ENCODE peak calls at places on chromosomes 2 and 18, in four cellular contexts. F is IMR-90, D is neuronal stem cell, Z is H1. O is an unnamed sample.

GRCh38 chr2:112029164-112029563 is 25.9 kb upstream of the TMEM87B start:
- DNase-seq in F (no peak), D (no peak), Z (no peak), O (no peak)

GRCh38 chr2:88265352-88265960 is 95.3 kb downstream of the THNSL2 start:
- DNase-seq in F (peak), D (no peak), Z (no peak), O (no peak)

GRCh38 chr2:169613876-169614275 is 29.7 kb downstream of the PPIG start:
- DNase-seq in F (no peak), D (no peak), Z (no peak), O (no peak)

GRCh38 chr2:105391058-105391627 is 7.7 kb downstream of the FHL2 start:
- DNase-seq in F (peak), D (no peak), Z (no peak), O (no peak)

GRCh38 chr2:159046966-159047365 is 78.5 kb downstream of the TANC1 start:
- DNase-seq in F (peak), D (no peak), Z (no peak), O (no peak)

GRCh38 chr2:72915907-72916742 is 1.2 kb upstream of the EMX1 start:
- DNase-seq in F (no peak), D (peak), Z (peak), O (peak)

GRCh38 chr2:166180951-166181812 is 53.4 kb upstream of the SCN1A start:
- DNase-seq in F (peak), D (peak), Z (peak), O (peak)

GRCh38 chr2:8329660-8330622 is 351.9 kb upstream of the ID2 start:
- DNase-seq in F (no peak), D (no peak), Z (no peak), O (no peak)

GRCh38 chr2:218137514-218137913 is 11.7 kb downstream of the CXCR2 start:
- DNase-seq in F (no peak), D (no peak), Z (no peak), O (no peak)

GRCh38 chr2:191593622-191594416 is 84.1 kb upstream of the NABP1 start:
- DNase-seq in F (peak), D (no peak), Z (no peak), O (no peak)

GRCh38 chr2:2573658-2574293 is 242.7 kb upstream of the MYT1L start:
- DNase-seq in F (no peak), D (no peak), Z (peak), O (no peak)

GRCh38 chr2:120442923-120443571 is 97.1 kb downstream of the INHBB start:
- DNase-seq in F (no peak), D (peak), Z (peak), O (peak)

GRCh38 chr2:7014201-7014640 is 97.0 kb downstream of the RNF144A start:
- DNase-seq in F (no peak), D (no peak), Z (no peak), O (no peak)

GRCh38 chr2:165621086-165621560 is 151.6 kb downstream of the CSRNP3 start:
- DNase-seq in F (no peak), D (no peak), Z (no peak), O (no peak)

DNA sequence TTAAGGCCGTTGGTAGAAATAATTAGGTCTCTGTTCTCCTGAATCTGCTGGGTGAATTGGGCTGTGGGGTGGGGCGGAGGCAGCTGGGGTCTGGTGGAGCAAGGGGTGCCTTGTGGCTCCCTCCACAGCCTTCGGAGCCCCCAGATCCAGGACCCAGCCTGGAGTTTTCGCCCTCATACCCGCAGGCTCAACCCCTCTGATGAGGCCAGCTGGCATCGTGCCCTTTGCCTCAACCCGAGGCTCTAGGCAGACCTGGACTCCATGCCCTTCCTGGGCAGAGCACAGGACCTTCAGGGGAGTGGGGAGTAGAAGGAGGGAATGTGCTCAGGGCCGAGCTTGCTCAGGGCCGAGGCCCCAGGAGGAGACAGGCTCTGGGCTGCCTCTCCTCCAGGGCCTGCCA is 50.3 kb upstream of the SMAD7 start:
- DNase-seq in F (no peak), D (no peak), Z (no peak), O (no peak)
- H4K91ac ChIP-seq in F (peak), D (no peak), Z (peak), O (no peak)

DNA sequence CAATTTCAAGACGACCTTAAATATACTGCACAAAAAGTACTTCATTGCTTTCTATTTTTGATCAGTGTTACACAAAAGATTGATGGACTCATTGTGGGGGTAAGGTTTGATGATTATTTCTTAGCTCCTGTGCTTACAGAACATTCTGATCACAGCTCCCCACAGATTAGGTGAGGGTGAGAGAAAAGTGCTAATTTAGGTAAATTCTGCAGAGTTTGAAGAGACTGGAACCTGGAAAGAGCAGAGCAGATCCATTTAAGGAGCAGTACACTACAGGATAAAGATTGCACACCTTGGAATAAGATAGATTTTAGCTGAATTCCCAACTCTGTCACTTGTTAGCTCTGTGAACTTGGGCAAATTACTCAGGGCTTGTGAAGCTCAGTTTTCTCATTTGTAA is 291.9 kb upstream of the CDH7 start:
- DNase-seq in F (no peak), D (no peak), Z (no peak), O (no peak)
- H4K91ac ChIP-seq in F (no peak), D (no peak), Z (no peak), O (no peak)

GRCh38 chr2:189369566-189369965 is 71.7 kb upstream of the WDR75 start:
- DNase-seq in F (peak), D (no peak), Z (no peak), O (no peak)

GRCh38 chr2:189364607-189365006 is 76.7 kb upstream of the WDR75 start:
- DNase-seq in F (no peak), D (no peak), Z (no peak), O (no peak)

GRCh38 chr2:189367343-189367742 is 73.9 kb upstream of the WDR75 start:
- DNase-seq in F (no peak), D (no peak), Z (no peak), O (no peak)

GRCh38 chr2:189363559-189363958 is 77.7 kb upstream of the WDR75 start:
- DNase-seq in F (peak), D (no peak), Z (no peak), O (no peak)

DNA sequence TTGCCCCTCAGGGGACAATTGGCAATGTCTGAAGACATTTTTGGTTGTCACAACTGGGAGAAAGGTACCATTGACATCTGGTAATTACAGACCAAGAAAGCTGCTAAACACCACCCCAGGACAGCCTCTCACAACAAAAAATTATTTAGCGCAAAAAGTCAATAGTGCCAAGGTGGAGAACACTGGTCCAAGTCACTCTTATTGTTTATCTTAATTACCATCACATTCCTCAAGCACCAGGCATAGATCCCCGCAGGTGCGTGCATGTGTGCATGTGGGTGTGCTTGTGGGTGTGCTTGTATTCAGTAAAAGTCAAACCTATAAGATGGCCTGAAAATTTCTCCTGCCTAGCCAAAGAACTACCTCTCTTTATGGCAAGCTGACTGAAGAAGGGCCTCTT is 74.9 kb upstream of the WDR75 start:
- DNase-seq in F (no peak), D (no peak), Z (no peak), O (no peak)
- H4K91ac ChIP-seq in F (no peak), D (no peak), Z (no peak), O (no peak)

GRCh38 chr2:141506116-141506515 is 624.7 kb downstream of the LRP1B start:
- DNase-seq in F (no peak), D (no peak), Z (no peak), O (no peak)
- H4K91ac ChIP-seq in F (no peak), D (no peak), Z (no peak), O (no peak)

GRCh38 chr18:50986360-50987087 is 18.7 kb downstream of the ELAC1 start:
- DNase-seq in F (peak), D (no peak), Z (no peak), O (no peak)
- H4K91ac ChIP-seq in F (no peak), D (no peak), Z (no peak), O (no peak)